ENCODE peak calls at places on chromosomes 16 and 17, in nine cellular contexts. M, Q, T, L, Y, N, K, O and R are unnamed samples.

GRCh38 chr17:13587487-13588338 is 14.0 kb downstream of the HS3ST3A1 start:
- DNase-seq in T (no peak), N (no peak), K (no peak), Y (no peak), M (no peak), L (no peak), O (no peak), Q (no peak), R (no peak)

GRCh38 chr17:6061290-6061689 is 8.9 kb upstream of the WSCD1 start:
- DNase-seq in L (no peak), O (no peak), T (no peak), N (no peak), Y (no peak), K (no peak), Q (no peak), M (no peak), R (no peak)

GRCh38 chr16:25586826-25587225 is 104.9 kb upstream of the HS3ST4 start:
- DNase-seq in Q (no peak), Y (no peak), T (no peak), K (no peak), O (no peak), L (no peak), M (no peak), N (no peak), R (no peak)

GRCh38 chr17:28345420-28346198 is 10.0 kb downstream of the TNFAIP1 start:
- DNase-seq in M (no peak), L (no peak), T (peak; percentile 13), O (no peak), Q (no peak), N (no peak), K (no peak), Y (no peak), R (no peak)

GRCh38 chr16:1152651-1153259 is at the start of gene CACNA1H:
- DNase-seq in T (no peak), Q (no peak), N (peak; percentile 67), M (no peak), Y (no peak), L (no peak), K (peak; percentile 34), O (no peak), R (no peak)

GRCh38 chr16:88901718-88902337 is 35.4 kb upstream of the PABPN1L start:
- DNase-seq in K (no peak), N (no peak), O (peak; percentile 60), T (no peak), M (no peak), Q (no peak), L (no peak), Y (no peak), R (no peak)

GRCh38 chr16:89953671-89954406 is 5.3 kb downstream of the DEF8 start:
- DNase-seq in Q (no peak), Y (peak; percentile 55), N (no peak), K (no peak), O (no peak), L (no peak), T (no peak), M (no peak), R (no peak)

GRCh38 chr16:12091569-12092346 is 115.2 kb downstream of the SNX29 start:
- DNase-seq in K (no peak), Q (no peak), T (no peak), N (no peak), L (no peak), M (no peak), Y (no peak), O (peak; percentile 42), R (no peak)

GRCh38 chr16:4455081-4455480 is 19.3 kb downstream of the NMRAL1 start:
- DNase-seq in O (no peak), N (no peak), L (no peak), T (no peak), M (no peak), Y (no peak), K (no peak), Q (no peak), R (no peak)

GRCh38 chr17:47733047-47733413 is at the start of gene TBX21:
- DNase-seq in N (peak; percentile 67), O (peak; percentile 55), Y (peak; percentile 77), K (peak; percentile 86), T (peak; percentile 58), Q (peak; percentile 83), L (no peak), M (no peak), R (no peak)

GRCh38 chr17:45646288-45646988 is 137.7 kb upstream of the CRHR1 start:
- DNase-seq in Q (no peak), L (no peak), O (no peak), T (no peak), K (no peak), Y (peak; percentile 57), M (no peak), N (no peak), R (no peak)

GRCh38 chr17:48497103-48497502 is 33.7 kb downstream of the HOXB1 start:
- DNase-seq in Q (no peak), O (no peak), L (no peak), Y (no peak), M (no peak), K (no peak), N (no peak), T (no peak), R (no peak)

GRCh38 chr16:71356051-71356740 is 2.3 kb upstream of the CALB2 start:
- DNase-seq in M (no peak), K (no peak), O (no peak), T (no peak), L (no peak), Q (no peak), Y (no peak), N (no peak), R (no peak)

GRCh38 chr17:19387921-19388521 is 1.0 kb upstream of the MFAP4 start:
- DNase-seq in M (no peak), O (no peak), Q (no peak), N (no peak), L (no peak), K (no peak), T (no peak), Y (no peak), R (no peak)